ENCODE peak calls at places on chromosomes 4 and X, in four cellular contexts. L, U, G and H are unnamed samples.

GRCh38 chrX:101265869-101266428 is 25.2 kb downstream of the TAF7L start:
- DNase-seq in L (no peak), U (no peak), G (no peak), H (no peak)

GRCh38 chrX:149804102-149804501 is 22.4 kb downstream of the MAGEA9 start:
- DNase-seq in L (peak; percentile 28), U (no peak), G (no peak), H (no peak)

GRCh38 chrX:96692454-96692853 is 7.8 kb downstream of the DIAPH2 start:
- DNase-seq in L (no peak), U (no peak), G (no peak), H (no peak)

GRCh38 chr4:98113005-98113404 is 30.3 kb downstream of the STPG2 start:
- DNase-seq in L (peak; percentile 8), U (peak; percentile 5), G (peak; percentile 20), H (no peak)

GRCh38 chr4:80091184-80091583 is 18.2 kb upstream of the ANTXR2 start:
- DNase-seq in L (no peak), U (no peak), G (no peak), H (no peak)

GRCh38 chr4:158209825-158210807 is at the start of gene TMEM144:
- DNase-seq in L (peak; percentile 62), U (peak; percentile 79), G (peak; percentile 89), H (peak; percentile 63)

GRCh38 chrX:17826609-17827496 is 34.2 kb downstream of the RAI2 start:
- DNase-seq in L (no peak), U (no peak), G (no peak), H (no peak)

GRCh38 chrX:109266034-109266433 is 215.9 kb downstream of the GUCY2F start:
- DNase-seq in L (no peak), U (no peak), G (no peak), H (no peak)

GRCh38 chr4:38955957-38956356 is 76.3 kb downstream of the TMEM156 start:
- DNase-seq in L (no peak), U (no peak), G (no peak), H (no peak)

GRCh38 chrX:24339911-24340310 is 20.5 kb upstream of the SUPT20HL1 start:
- DNase-seq in L (no peak), U (no peak), G (no peak), H (no peak)
- TF ChIP-seq CHD2 in L (no peak), U (no peak), G (no peak), H (no peak)

DNA sequence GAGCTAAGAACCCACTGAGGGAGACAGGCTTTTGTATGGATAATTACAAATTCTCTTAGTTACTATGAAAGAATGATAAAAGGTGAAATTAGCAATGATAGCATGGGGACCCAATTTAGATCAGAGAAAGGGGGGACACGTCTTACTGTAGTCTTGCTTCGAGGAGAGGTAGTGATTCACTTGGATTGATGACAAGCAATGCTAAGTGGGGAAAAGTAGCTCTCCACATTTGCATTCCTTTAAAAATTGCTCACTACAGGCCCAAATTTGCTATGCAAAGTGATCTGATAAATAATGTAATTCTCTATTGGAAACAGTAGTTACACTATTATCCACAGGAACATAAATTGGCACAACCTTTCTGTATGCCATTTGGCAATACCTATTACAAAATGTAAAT is 42.5 kb upstream of the MAP3K15 start:
- DNase-seq in L (no peak), U (no peak), G (no peak), H (no peak)
- H3K4me2 ChIP-seq in L (no peak overlapping the region), U (no peak overlapping the region), G (no peak overlapping the region), H (no peak overlapping the region)

GRCh38 chr4:153790962-153791551 is 2.2 kb upstream of the SFRP2 start:
- DNase-seq in L (no peak), U (no peak), G (peak; percentile 2), H (peak; percentile 51)

GRCh38 chr4:153788064-153788418 is 842 bp downstream of the SFRP2 start:
- DNase-seq in L (no peak), U (no peak), G (no peak), H (no peak)

GRCh38 chr4:153792007-153792892 is 3.4 kb upstream of the SFRP2 start:
- DNase-seq in L (peak; percentile 40), U (no peak), G (peak; percentile 5), H (peak; percentile 85)

GRCh38 chr4:153788419-153789276 is at the start of gene SFRP2:
- DNase-seq in L (no peak), U (no peak), G (no peak), H (peak; percentile 56)

DNA sequence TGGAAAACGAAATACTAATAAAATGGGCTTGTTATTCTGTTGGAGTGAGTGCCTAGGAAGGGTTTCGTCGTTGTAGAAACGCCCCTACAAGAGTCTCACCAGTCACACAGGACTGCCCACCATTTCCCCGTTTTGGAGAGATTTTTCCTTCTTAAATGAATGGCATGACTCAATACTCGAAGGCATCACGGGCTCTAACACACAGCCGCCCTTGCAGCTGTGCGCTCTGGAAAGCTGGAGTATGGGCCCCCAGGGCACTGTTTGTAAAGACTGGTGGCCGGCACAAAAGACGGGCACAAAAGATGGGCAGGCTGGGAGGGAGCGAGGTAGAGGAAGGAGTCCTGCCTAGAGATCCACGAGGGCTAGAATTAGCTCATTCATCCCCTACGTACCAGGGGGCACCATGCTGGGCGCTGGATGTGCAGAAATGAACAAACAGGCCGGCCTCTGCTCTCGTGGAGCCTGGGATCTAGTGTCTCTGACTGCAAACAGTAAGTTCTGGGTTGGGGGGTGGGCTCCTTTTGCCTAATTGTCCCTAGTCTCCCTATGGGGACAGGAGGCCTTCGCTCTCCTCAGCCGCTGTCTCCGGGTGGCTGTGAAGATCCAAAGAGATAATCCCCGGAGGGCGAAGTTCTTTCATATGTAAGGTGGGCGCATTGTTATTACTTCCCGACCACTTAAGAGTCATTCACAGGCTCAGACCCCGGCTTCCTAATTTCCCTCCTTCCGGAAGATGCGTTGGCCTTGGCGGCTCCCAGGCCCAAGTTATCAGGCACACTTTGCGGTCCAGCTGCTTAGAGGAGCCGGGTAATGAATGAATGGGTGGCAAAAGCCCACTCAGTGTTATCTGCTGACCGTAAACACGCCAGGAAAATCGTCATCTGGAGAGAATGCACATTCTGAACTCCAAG is 1.1 kb upstream of the SFRP2 start:
- DNase-seq in L (no peak), U (no peak), G (no peak), H (peak; percentile 92)
- TF ChIP-seq CHD2 in L (no peak), U (no peak), G (no peak), H (peak; percentile 4)

GRCh38 chr4:74451214-74451661 is 6.3 kb downstream of the AREG start:
- DNase-seq in L (peak; percentile 35), U (peak; percentile 60), G (peak; percentile 78), H (no peak)
- H3K4me2 ChIP-seq in L (peak overlapping the region; percentile 35), U (no peak overlapping the region), G (peak overlapping the region; percentile 87), H (no peak overlapping the region)

DNA sequence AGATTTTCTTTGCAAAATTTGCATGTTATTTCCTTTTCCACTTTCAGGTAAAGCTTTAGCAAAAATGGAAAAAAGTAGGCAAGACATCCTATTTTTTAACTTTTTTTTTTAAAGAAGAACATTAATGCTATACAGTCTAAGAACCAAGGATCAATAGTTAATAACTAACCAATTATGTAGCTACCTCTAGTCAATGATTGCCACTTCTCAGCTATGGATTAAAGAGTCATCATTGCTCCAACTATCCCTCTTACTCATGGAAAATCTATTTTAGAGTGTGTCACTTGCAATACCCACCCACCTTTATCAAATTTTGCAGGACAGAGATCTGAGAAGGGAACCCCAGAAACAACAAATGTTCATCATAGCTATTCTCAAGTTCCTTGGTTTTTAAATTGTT is 223.1 kb downstream of the ANK2 start:
- DNase-seq in L (no peak), U (no peak), G (no peak), H (no peak)
- TF ChIP-seq CHD2 in L (no peak), U (no peak), G (no peak), H (no peak)

GRCh38 chrX:19750028-19750786 is 137.2 kb downstream of the SH3KBP1 start:
- DNase-seq in L (no peak), U (no peak), G (peak; percentile 7), H (no peak)

GRCh38 chrX:19752043-19752442 is 135.4 kb downstream of the SH3KBP1 start:
- DNase-seq in L (no peak), U (no peak), G (no peak), H (no peak)

GRCh38 chrX:19756577-19757131 is 130.7 kb downstream of the SH3KBP1 start:
- DNase-seq in L (no peak), U (no peak), G (no peak), H (no peak)

GRCh38 chrX:19751068-19751467 is 136.3 kb downstream of the SH3KBP1 start:
- DNase-seq in L (no peak), U (no peak), G (no peak), H (no peak)

DNA sequence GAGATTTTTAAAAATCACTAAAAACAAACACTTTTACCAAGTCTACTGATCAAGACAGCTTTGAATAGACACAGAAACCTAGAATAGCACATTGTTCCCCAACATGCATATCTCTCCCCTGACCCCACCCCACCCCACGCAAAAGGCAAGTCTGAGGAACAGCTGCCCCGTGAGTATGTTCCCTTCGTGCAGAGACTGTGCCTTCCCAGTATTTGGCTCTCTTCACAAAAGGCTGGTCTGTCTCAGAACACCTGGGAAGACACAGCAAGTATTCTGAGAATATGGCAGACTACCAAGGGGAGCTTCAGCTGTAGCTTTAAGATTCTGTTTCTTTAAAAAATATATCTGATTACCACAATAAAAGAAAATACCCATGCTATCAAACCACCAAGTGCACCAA is 134.0 kb downstream of the SH3KBP1 start:
- DNase-seq in L (no peak), U (no peak), G (no peak), H (no peak)
- H3K4me2 ChIP-seq in L (no peak overlapping the region), U (no peak overlapping the region), G (no peak overlapping the region), H (no peak overlapping the region)